ENCODE peak calls at places on chromosome 17, in ten cellular contexts. B is upper lobe of left lung, Q is ovary, V is tibial nerve, I is transverse colon, S is stomach, Z is GM12878, R is esophagus muscularis mucosa, D is H1, C is sigmoid colon. A is an unnamed sample.
A peak's percentile ranks its signal among the peaks of the same experiment; 100 is the strongest.

GRCh38 chr17:68595986-68596385 is 5.2 kb downstream of the FAM20A start:
- DNase-seq in V (no peak), S (no peak), B (no peak), C (no peak), R (no peak), Z (no peak), Q (no peak), D (no peak), I (no peak), A (no peak)

GRCh38 chr17:34474706-34475105 is 104.7 kb upstream of the TMEM132E start:
- DNase-seq in D (no peak), Z (no peak), R (no peak), B (no peak), V (no peak), S (no peak), I (no peak), Q (no peak), C (peak; percentile 34), A (no peak)

GRCh38 chr17:68389041-68389440 is 68.3 kb downstream of the WIPI1 start:
- DNase-seq in Q (no peak), D (no peak), S (no peak), Z (no peak), R (no peak), C (peak; percentile 57), V (no peak), I (no peak), B (no peak), A (no peak)

GRCh38 chr17:17666111-17666714 is 15.0 kb upstream of the RAI1 start:
- DNase-seq in Q (no peak), R (no peak), Z (no peak), B (no peak), S (peak; percentile 28), C (no peak), D (no peak), V (no peak), I (peak; percentile 55), A (no peak)

GRCh38 chr17:1985686-1986085 is 39.4 kb downstream of the RTN4RL1 start:
- DNase-seq in R (no peak), I (no peak), Z (no peak), S (no peak), B (no peak), Q (no peak), V (no peak), C (no peak), D (no peak), A (no peak)

GRCh38 chr17:44005865-44006580 is 1.6 kb downstream of the NAGS start:
- DNase-seq in I (peak; percentile 72), S (peak; percentile 59), Z (no peak), Q (no peak), B (peak; percentile 70), V (no peak), D (peak; percentile 83), R (no peak), C (no peak), A (peak; percentile 32)

GRCh38 chr17:63946440-63947363 is 14.6 kb upstream of the CD79B start:
- DNase-seq in R (no peak), D (peak; percentile 85), S (peak; percentile 51), Q (no peak), Z (no peak), V (no peak), I (peak; percentile 54), C (no peak), B (peak; percentile 60), A (peak; percentile 84)

GRCh38 chr17:69609495-69610315 is 195.2 kb downstream of the MAP2K6 start:
- DNase-seq in D (no peak), Q (no peak), Z (no peak), B (no peak), I (no peak), R (no peak), C (no peak), V (no peak), S (no peak), A (no peak)

GRCh38 chr17:36532435-36532975 is 2.2 kb downstream of the MYO19 start:
- DNase-seq in B (no peak), Z (no peak), R (no peak), S (no peak), D (peak; percentile 14), I (no peak), Q (no peak), V (no peak), C (no peak), A (no peak)

GRCh38 chr17:36529121-36529520 is 5.5 kb downstream of the MYO19 start:
- DNase-seq in Q (no peak), R (no peak), S (no peak), D (no peak), V (no peak), I (no peak), C (no peak), Z (no peak), B (no peak), A (peak; percentile 33)

GRCh38 chr17:36535669-36536081 is 888 bp downstream of the PIGW start:
- DNase-seq in Q (no peak), D (no peak), I (no peak), C (no peak), R (no peak), S (no peak), Z (no peak), V (no peak), B (no peak), A (no peak)

GRCh38 chr17:36534881-36535668 is at the start of gene PIGW:
- DNase-seq in R (peak; percentile 95), V (peak; percentile 63), S (peak; percentile 89), C (peak; percentile 93), D (peak; percentile 93), B (peak; percentile 92), I (peak; percentile 93), Z (peak; percentile 66), Q (peak; percentile 86), A (peak; percentile 91)

DNA sequence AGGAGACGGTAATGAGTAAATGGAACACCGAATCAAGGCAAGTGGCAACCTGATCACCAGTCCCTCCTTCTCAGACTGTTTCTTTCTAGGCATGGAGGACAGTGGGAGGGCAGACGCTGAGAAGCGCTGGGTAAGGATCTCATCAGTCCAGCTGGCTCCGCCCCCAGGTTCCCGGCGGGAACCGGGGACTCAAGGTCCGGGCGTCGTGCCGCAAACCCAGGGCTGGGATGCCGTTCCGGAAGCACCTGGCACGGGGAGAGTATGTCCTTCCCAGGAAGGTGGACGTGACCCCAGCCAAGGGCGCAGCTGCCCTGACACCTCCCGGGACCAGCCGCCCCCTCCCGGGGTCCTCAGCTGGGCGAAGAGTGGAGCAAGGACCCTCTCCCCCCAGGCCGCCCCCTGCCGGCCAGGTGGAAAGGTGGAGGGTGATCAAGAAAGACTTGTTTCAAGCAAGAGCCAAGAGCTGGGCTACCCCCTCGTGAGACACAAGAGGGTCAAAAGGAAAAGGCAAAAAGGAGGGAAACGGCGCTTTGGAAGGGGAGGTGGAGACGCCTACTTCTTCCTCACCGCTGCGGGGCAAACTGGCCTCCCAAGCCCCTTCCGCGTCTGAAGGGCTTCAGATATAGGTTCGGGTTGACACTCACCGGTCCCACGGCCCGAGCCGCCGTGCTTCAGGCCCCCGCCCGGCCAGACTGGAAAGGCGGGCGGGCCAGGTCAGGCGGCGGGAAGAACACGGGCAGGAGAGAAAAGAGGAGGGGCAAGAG is at the start of gene MYO19:
- DNase-seq in C (peak; percentile 87), V (peak; percentile 44), Q (peak; percentile 71), Z (peak; percentile 24), D (peak; percentile 86), S (peak; percentile 72), I (peak; percentile 82), B (peak; percentile 65), R (no peak), A (peak; percentile 85)
- TF ChIP-seq POLR2A in C (no peak), V (no peak), Q (no peak), Z (no peak), D (peak; percentile 67), S (no peak), I (peak; percentile 4), B (no peak), R (no peak), A (peak; percentile 43)

GRCh38 chr17:79916506-79916905 is 77.3 kb upstream of the CBX4 start:
- DNase-seq in D (no peak), C (no peak), I (no peak), V (no peak), Z (no peak), S (no peak), Q (no peak), B (no peak), R (no peak), A (no peak)

GRCh38 chr17:79916991-79917901 is 78.0 kb upstream of the CBX4 start:
- DNase-seq in Q (no peak), C (no peak), Z (no peak), R (no peak), V (no peak), D (no peak), I (no peak), S (no peak), B (no peak), A (no peak)

GRCh38 chr17:79914813-79915740 is 75.8 kb upstream of the CBX4 start:
- DNase-seq in I (no peak), S (no peak), R (no peak), B (no peak), Q (no peak), D (no peak), C (no peak), Z (no peak), V (no peak), A (no peak)

GRCh38 chr17:79913896-79914812 is 74.9 kb upstream of the CBX4 start:
- DNase-seq in C (no peak), B (no peak), S (no peak), D (no peak), I (no peak), V (no peak), R (no peak), Z (no peak), Q (no peak), A (no peak)

DNA sequence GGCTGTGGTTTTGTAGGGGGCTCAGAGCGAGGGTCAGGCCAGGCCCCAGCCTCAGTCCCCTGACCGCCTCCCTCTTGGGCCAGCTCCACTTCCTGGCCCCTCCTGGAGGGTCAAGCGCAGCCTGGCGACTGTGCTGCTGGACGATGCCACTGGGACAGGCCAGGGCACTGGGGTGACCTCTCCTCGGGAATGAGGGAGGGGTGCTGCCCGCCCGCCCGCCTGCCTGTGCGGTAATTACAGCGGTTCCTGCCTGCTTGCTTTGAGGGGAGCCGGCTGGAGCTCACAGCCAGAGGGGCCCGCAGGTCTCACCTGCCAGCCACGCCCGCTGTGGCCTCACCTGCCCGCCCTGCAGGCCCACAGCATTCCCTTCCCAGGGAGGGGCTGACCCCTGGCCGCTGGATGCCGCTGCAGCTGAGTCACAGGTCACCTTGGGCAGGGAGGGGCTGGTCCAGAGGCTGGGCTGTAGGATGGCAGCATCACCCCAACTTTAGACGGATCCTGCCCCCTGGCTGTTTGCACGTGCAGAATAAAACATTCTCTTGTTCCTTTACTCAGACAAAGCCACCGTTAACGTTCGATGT is 76.7 kb upstream of the CBX4 start:
- DNase-seq in B (peak; percentile 76), Z (no peak), S (peak; percentile 88), Q (no peak), D (peak; percentile 74), C (no peak), V (no peak), I (peak; percentile 84), R (no peak), A (peak; percentile 77)
- TF ChIP-seq EP300 in B (no peak), Z (no peak), S (no peak), Q (no peak), D (no peak), C (no peak), V (no peak), I (no peak), R (no peak), A (no peak)

DNA sequence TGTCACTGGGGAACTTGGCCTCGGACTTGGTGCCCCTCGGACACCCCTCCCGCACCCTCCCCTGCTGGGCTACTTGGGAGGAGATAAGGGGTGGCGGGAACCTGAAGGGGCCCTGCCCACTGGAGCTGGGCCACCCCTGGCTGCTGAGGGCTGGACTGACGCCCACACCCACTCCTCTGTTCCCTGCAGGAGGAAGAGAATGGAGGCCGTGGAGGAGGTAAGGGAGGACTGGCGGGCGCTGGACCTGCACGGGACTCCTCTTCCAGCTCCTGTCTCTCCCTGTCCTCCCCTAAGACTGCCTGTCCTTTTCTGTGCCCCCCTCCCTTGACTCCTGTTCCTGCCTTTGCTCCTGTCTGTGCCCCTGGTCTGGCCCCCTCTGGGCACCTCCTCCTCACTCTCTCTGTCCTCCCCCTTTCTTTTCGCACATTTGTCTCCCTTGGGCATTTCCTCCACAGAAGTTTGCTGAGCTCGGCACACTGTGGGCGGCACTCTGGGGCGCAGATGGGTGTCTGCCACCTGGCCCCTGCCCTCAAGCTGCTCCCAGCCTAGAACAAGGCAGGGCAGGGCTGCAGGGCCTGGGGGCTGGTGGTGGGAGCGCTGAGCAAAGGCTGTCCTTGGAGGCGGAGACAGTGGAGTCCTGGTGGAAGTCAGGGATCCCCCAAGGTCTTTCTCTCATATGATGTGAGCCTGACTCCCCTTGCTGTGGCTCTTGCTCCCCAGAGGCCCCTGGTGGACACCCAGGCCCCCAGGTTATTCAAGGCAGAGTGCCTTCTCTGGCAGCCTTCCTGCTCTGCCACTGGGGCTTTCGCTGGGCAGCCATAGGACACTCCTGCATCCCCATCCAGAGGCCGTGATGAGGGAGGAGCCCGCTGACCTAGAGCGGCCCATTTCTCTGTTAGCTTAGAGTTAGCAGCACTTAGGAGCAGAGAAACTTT is 32.7 kb downstream of the ARHGAP23 start:
- DNase-seq in R (no peak), D (no peak), V (no peak), Z (no peak), C (no peak), B (no peak), S (no peak), I (no peak), Q (no peak), A (no peak)
- TF ChIP-seq POLR2A in R (no peak), D (no peak), V (no peak), Z (no peak), C (no peak), B (no peak), S (no peak), I (no peak), Q (no peak), A (no peak)

DNA sequence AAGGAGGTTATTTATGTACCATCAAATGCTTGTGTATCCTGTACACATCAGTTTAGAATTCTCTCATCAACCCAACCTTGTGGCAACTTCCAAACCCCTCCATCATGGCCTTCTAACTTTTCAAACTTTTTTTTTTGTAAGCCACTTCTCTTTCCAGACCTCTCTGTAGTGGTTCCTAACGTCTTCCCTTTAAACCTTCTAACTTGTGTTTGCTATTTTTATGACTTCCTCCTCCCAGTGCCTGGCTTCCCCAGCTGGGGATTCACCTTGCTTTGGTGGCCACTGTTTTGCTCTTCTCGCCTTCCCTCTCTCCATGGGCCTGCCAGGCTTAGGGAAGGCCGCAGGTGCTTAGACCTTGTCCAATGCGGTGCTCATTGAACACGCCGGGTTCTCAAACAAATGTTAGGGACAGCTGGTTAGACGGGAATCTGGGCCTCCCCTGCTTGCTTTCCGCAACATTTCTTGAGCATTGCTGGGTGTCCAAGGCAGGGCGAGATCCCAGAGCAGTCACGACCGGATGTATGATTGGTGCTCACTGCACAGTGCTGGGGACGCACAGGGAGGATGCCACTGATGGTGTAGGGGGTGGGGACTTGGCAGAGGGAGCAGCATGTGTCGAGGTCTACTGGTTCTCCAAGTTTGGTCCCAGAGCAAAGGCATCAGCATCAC is 1.1 kb upstream of the XYLT2 start:
- DNase-seq in R (no peak), Z (no peak), D (no peak), I (no peak), Q (no peak), B (no peak), V (no peak), S (peak; percentile 69), C (peak; percentile 66), A (no peak)
- TF ChIP-seq EP300 in R (no peak), Z (no peak), D (no peak), I (no peak), Q (no peak), B (no peak), V (no peak), S (no peak), C (no peak), A (no peak)